ENCODE peak calls at places on chromosomes 7 and 10, in nine cellular contexts. One of them, this sample, is unnamed. For H3K9me3, the result is how much of the 10 kb centered on the place peaks cover.

GRCh38 chr7:81234896-81235295 is 316.0 kb upstream of the SEMA3C start:
- DNase-seq in endothelial cell of umbilical vein: no peak
- DNase-seq in SK-N-SH: no peak
- DNase-seq in neural progenitor cell: no peak
- DNase-seq in Caco-2: no peak
- DNase-seq in ascending aorta: no peak
- DNase-seq in left ventricle myocardium inferior: no peak
- DNase-seq in colonic mucosa: no peak
- DNase-seq in thyroid gland: no peak
- DNase-seq in this sample: peak

GRCh38 chr7:149320313-149321124 is 58.5 kb downstream of the ZNF783 start:
- DNase-seq in thyroid gland: no peak
- DNase-seq in ascending aorta: no peak
- DNase-seq in left ventricle myocardium inferior: no peak
- DNase-seq in neural progenitor cell: no peak
- DNase-seq in Caco-2: no peak
- DNase-seq in SK-N-SH: no peak
- DNase-seq in endothelial cell of umbilical vein: no peak
- DNase-seq in colonic mucosa: no peak
- DNase-seq in this sample: no peak

GRCh38 chr10:102413053-102413705 is 5.4 kb downstream of the PSD start:
- DNase-seq in ascending aorta: no peak
- DNase-seq in SK-N-SH: peak
- DNase-seq in colonic mucosa: no peak
- DNase-seq in neural progenitor cell: peak
- DNase-seq in endothelial cell of umbilical vein: no peak
- DNase-seq in left ventricle myocardium inferior: no peak
- DNase-seq in Caco-2: no peak
- DNase-seq in thyroid gland: no peak
- DNase-seq in this sample: no peak

GRCh38 chr10:79155301-79156081 is 86.7 kb downstream of the ZMIZ1 start:
- DNase-seq in endothelial cell of umbilical vein: peak
- DNase-seq in Caco-2: no peak
- DNase-seq in left ventricle myocardium inferior: peak
- DNase-seq in ascending aorta: no peak
- DNase-seq in neural progenitor cell: no peak
- DNase-seq in SK-N-SH: no peak
- DNase-seq in thyroid gland: no peak
- DNase-seq in colonic mucosa: no peak
- DNase-seq in this sample: peak

GRCh38 chr10:107740962-107741690 is 576.6 kb upstream of the SORCS1 start:
- DNase-seq in Caco-2: no peak
- DNase-seq in colonic mucosa: no peak
- DNase-seq in neural progenitor cell: no peak
- DNase-seq in left ventricle myocardium inferior: no peak
- DNase-seq in endothelial cell of umbilical vein: no peak
- DNase-seq in thyroid gland: no peak
- DNase-seq in SK-N-SH: no peak
- DNase-seq in ascending aorta: no peak
- DNase-seq in this sample: no peak

GRCh38 chr7:6615853-6616555 is 594 bp downstream of the ZNF853 start:
- DNase-seq in SK-N-SH: peak
- DNase-seq in neural progenitor cell: peak
- DNase-seq in Caco-2: peak
- DNase-seq in endothelial cell of umbilical vein: no peak
- DNase-seq in thyroid gland: peak
- DNase-seq in left ventricle myocardium inferior: no peak
- DNase-seq in ascending aorta: no peak
- DNase-seq in colonic mucosa: no peak
- DNase-seq in this sample: peak

GRCh38 chr10:74165530-74165901 is 14.5 kb downstream of the ADK start:
- DNase-seq in thyroid gland: no peak
- DNase-seq in ascending aorta: no peak
- DNase-seq in neural progenitor cell: no peak
- DNase-seq in colonic mucosa: no peak
- DNase-seq in Caco-2: no peak
- DNase-seq in SK-N-SH: no peak
- DNase-seq in left ventricle myocardium inferior: no peak
- DNase-seq in endothelial cell of umbilical vein: peak
- DNase-seq in this sample: peak

GRCh38 chr7:80699030-80699638 is 60.7 kb downstream of the CD36 start:
- DNase-seq in Caco-2: peak
- DNase-seq in colonic mucosa: no peak
- DNase-seq in neural progenitor cell: peak
- DNase-seq in SK-N-SH: peak
- DNase-seq in ascending aorta: no peak
- DNase-seq in endothelial cell of umbilical vein: peak
- DNase-seq in thyroid gland: no peak
- DNase-seq in left ventricle myocardium inferior: no peak
- DNase-seq in this sample: peak

GRCh38 chr10:28914721-28915120 is 237.4 kb downstream of the BAMBI start:
- DNase-seq in SK-N-SH: no peak
- DNase-seq in thyroid gland: no peak
- DNase-seq in ascending aorta: no peak
- DNase-seq in neural progenitor cell: no peak
- DNase-seq in Caco-2: no peak
- DNase-seq in endothelial cell of umbilical vein: no peak
- DNase-seq in colonic mucosa: no peak
- DNase-seq in left ventricle myocardium inferior: no peak
- DNase-seq in this sample: no peak

GRCh38 chr7:15085361-15085760 is 182.8 kb upstream of the DGKB start:
- DNase-seq in left ventricle myocardium inferior: no peak
- DNase-seq in SK-N-SH: no peak
- DNase-seq in endothelial cell of umbilical vein: no peak
- DNase-seq in colonic mucosa: no peak
- DNase-seq in ascending aorta: no peak
- DNase-seq in thyroid gland: no peak
- DNase-seq in Caco-2: no peak
- DNase-seq in neural progenitor cell: no peak
- DNase-seq in this sample: no peak

GRCh38 chr7:47314728-47315601 is 266.9 kb downstream of the TNS3 start:
- DNase-seq in ascending aorta: no peak
- DNase-seq in Caco-2: no peak
- DNase-seq in thyroid gland: no peak
- DNase-seq in neural progenitor cell: no peak
- DNase-seq in left ventricle myocardium inferior: peak
- DNase-seq in colonic mucosa: peak
- DNase-seq in SK-N-SH: no peak
- DNase-seq in endothelial cell of umbilical vein: peak
- DNase-seq in this sample: peak

GRCh38 chr7:4445777-4446176 is 236.3 kb upstream of the FOXK1 start:
- DNase-seq in Caco-2: no peak
- DNase-seq in thyroid gland: no peak
- DNase-seq in neural progenitor cell: no peak
- DNase-seq in endothelial cell of umbilical vein: no peak
- DNase-seq in ascending aorta: no peak
- DNase-seq in SK-N-SH: no peak
- DNase-seq in colonic mucosa: no peak
- DNase-seq in left ventricle myocardium inferior: no peak
- DNase-seq in this sample: no peak

GRCh38 chr7:2993868-2994267 is 49.8 kb downstream of the CARD11 start:
- DNase-seq in Caco-2: no peak
- DNase-seq in colonic mucosa: peak
- DNase-seq in endothelial cell of umbilical vein: no peak
- DNase-seq in neural progenitor cell: no peak
- DNase-seq in SK-N-SH: no peak
- DNase-seq in left ventricle myocardium inferior: no peak
- DNase-seq in thyroid gland: peak
- DNase-seq in ascending aorta: no peak
- DNase-seq in this sample: no peak

GRCh38 chr7:2993396-2993795 is 50.3 kb downstream of the CARD11 start:
- DNase-seq in SK-N-SH: no peak
- DNase-seq in ascending aorta: no peak
- DNase-seq in colonic mucosa: no peak
- DNase-seq in left ventricle myocardium inferior: no peak
- DNase-seq in neural progenitor cell: no peak
- DNase-seq in Caco-2: no peak
- DNase-seq in thyroid gland: no peak
- DNase-seq in endothelial cell of umbilical vein: no peak
- DNase-seq in this sample: no peak

GRCh38 chr7:2986561-2986960 is 57.1 kb downstream of the CARD11 start:
- DNase-seq in neural progenitor cell: no peak
- DNase-seq in colonic mucosa: no peak
- DNase-seq in left ventricle myocardium inferior: no peak
- DNase-seq in SK-N-SH: no peak
- DNase-seq in ascending aorta: no peak
- DNase-seq in thyroid gland: no peak
- DNase-seq in endothelial cell of umbilical vein: no peak
- DNase-seq in Caco-2: no peak
- DNase-seq in this sample: no peak

GRCh38 chr7:2996141-2996540 is 47.5 kb downstream of the CARD11 start:
- DNase-seq in Caco-2: no peak
- DNase-seq in left ventricle myocardium inferior: no peak
- DNase-seq in SK-N-SH: no peak
- DNase-seq in ascending aorta: no peak
- DNase-seq in neural progenitor cell: no peak
- DNase-seq in endothelial cell of umbilical vein: no peak
- DNase-seq in thyroid gland: no peak
- DNase-seq in colonic mucosa: no peak
- DNase-seq in this sample: no peak

GRCh38 chr7:2990949-2991470 is 52.7 kb downstream of the CARD11 start:
- DNase-seq in left ventricle myocardium inferior: no peak
- DNase-seq in thyroid gland: no peak
- DNase-seq in SK-N-SH: no peak
- DNase-seq in ascending aorta: no peak
- DNase-seq in colonic mucosa: no peak
- DNase-seq in Caco-2: no peak
- DNase-seq in neural progenitor cell: no peak
- DNase-seq in endothelial cell of umbilical vein: no peak
- DNase-seq in this sample: no peak
- H3K9me3 ChIP-seq in left ventricle myocardium inferior: under half
- H3K9me3 ChIP-seq in thyroid gland: under half
- H3K9me3 ChIP-seq in SK-N-SH: under half
- H3K9me3 ChIP-seq in ascending aorta: under half
- H3K9me3 ChIP-seq in colonic mucosa: under half
- H3K9me3 ChIP-seq in Caco-2: under half
- H3K9me3 ChIP-seq in neural progenitor cell: under half
- H3K9me3 ChIP-seq in endothelial cell of umbilical vein: under half
- H3K9me3 ChIP-seq in this sample: under half

GRCh38 chr7:157940497-157940896 is 603.7 kb downstream of the DNAJB6 start:
- DNase-seq in thyroid gland: no peak
- DNase-seq in endothelial cell of umbilical vein: no peak
- DNase-seq in neural progenitor cell: no peak
- DNase-seq in left ventricle myocardium inferior: no peak
- DNase-seq in ascending aorta: no peak
- DNase-seq in colonic mucosa: no peak
- DNase-seq in Caco-2: no peak
- DNase-seq in SK-N-SH: no peak
- DNase-seq in this sample: no peak
- H3K9me3 ChIP-seq in thyroid gland: under half
- H3K9me3 ChIP-seq in endothelial cell of umbilical vein: under half
- H3K9me3 ChIP-seq in neural progenitor cell: under half
- H3K9me3 ChIP-seq in left ventricle myocardium inferior: under half
- H3K9me3 ChIP-seq in ascending aorta: under half
- H3K9me3 ChIP-seq in colonic mucosa: under half
- H3K9me3 ChIP-seq in Caco-2: under half
- H3K9me3 ChIP-seq in SK-N-SH: under half
- H3K9me3 ChIP-seq in this sample: under half

DNA sequence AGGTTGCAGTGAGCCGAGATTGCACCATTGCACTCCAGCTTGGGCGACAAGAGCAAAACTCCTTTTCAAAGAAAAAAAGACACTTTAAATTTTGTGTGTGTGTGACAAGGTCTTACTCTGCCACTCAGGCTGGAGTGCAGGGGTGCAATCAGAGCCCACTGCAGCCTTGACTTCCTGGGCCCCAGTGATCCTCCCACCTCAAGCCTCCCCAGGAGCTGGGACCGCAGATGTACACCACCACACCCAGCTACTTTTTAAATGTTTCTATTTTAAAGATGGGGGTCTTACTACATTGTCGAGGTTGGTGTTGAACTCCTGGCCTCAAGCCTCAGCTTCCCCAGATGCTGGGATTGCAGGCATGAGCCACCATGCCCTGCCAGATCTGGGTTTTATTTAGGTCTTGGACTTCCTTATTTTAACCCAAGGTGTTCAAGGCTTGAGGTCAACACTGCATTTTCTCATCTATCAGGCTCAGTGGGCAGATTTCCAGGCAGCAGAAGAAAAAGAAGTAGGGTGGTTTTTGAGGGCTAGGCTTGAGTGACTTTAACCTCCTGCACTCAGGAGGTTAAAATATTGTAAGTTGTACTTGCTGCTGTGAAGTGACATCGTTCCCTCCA is 71.6 kb downstream of the CARD11 start:
- DNase-seq in endothelial cell of umbilical vein: no peak
- DNase-seq in neural progenitor cell: no peak
- DNase-seq in colonic mucosa: no peak
- DNase-seq in left ventricle myocardium inferior: no peak
- DNase-seq in Caco-2: no peak
- DNase-seq in thyroid gland: no peak
- DNase-seq in SK-N-SH: no peak
- DNase-seq in ascending aorta: no peak
- DNase-seq in this sample: no peak
- H3K9me3 ChIP-seq in endothelial cell of umbilical vein: under half
- H3K9me3 ChIP-seq in neural progenitor cell: under half
- H3K9me3 ChIP-seq in colonic mucosa: under half
- H3K9me3 ChIP-seq in left ventricle myocardium inferior: under half
- H3K9me3 ChIP-seq in Caco-2: under half
- H3K9me3 ChIP-seq in thyroid gland: under half
- H3K9me3 ChIP-seq in SK-N-SH: under half
- H3K9me3 ChIP-seq in ascending aorta: under half
- H3K9me3 ChIP-seq in this sample: under half

GRCh38 chr7:64504581-64505120 is 58.2 kb downstream of the ZNF680 start:
- DNase-seq in Caco-2: no peak
- DNase-seq in endothelial cell of umbilical vein: no peak
- DNase-seq in SK-N-SH: peak
- DNase-seq in thyroid gland: no peak
- DNase-seq in colonic mucosa: no peak
- DNase-seq in ascending aorta: no peak
- DNase-seq in neural progenitor cell: no peak
- DNase-seq in left ventricle myocardium inferior: no peak
- DNase-seq in this sample: peak
- H3K9me3 ChIP-seq in Caco-2: under half
- H3K9me3 ChIP-seq in endothelial cell of umbilical vein: under half
- H3K9me3 ChIP-seq in SK-N-SH: under half
- H3K9me3 ChIP-seq in thyroid gland: under half
- H3K9me3 ChIP-seq in colonic mucosa: under half
- H3K9me3 ChIP-seq in ascending aorta: under half
- H3K9me3 ChIP-seq in neural progenitor cell: under half
- H3K9me3 ChIP-seq in left ventricle myocardium inferior: half or more
- H3K9me3 ChIP-seq in this sample: under half

GRCh38 chr10:106424981-106425380 is 739.5 kb downstream of the SORCS1 start:
- DNase-seq in SK-N-SH: no peak
- DNase-seq in ascending aorta: no peak
- DNase-seq in neural progenitor cell: no peak
- DNase-seq in colonic mucosa: no peak
- DNase-seq in Caco-2: no peak
- DNase-seq in left ventricle myocardium inferior: no peak
- DNase-seq in thyroid gland: no peak
- DNase-seq in endothelial cell of umbilical vein: no peak
- DNase-seq in this sample: no peak

GRCh38 chr10:106424076-106424475 is 740.4 kb downstream of the SORCS1 start:
- DNase-seq in endothelial cell of umbilical vein: no peak
- DNase-seq in thyroid gland: no peak
- DNase-seq in Caco-2: no peak
- DNase-seq in left ventricle myocardium inferior: no peak
- DNase-seq in neural progenitor cell: no peak
- DNase-seq in ascending aorta: no peak
- DNase-seq in SK-N-SH: no peak
- DNase-seq in colonic mucosa: no peak
- DNase-seq in this sample: peak
- H3K9me3 ChIP-seq in endothelial cell of umbilical vein: under half
- H3K9me3 ChIP-seq in thyroid gland: under half
- H3K9me3 ChIP-seq in Caco-2: under half
- H3K9me3 ChIP-seq in left ventricle myocardium inferior: under half
- H3K9me3 ChIP-seq in neural progenitor cell: under half
- H3K9me3 ChIP-seq in ascending aorta: under half
- H3K9me3 ChIP-seq in SK-N-SH: under half
- H3K9me3 ChIP-seq in colonic mucosa: under half
- H3K9me3 ChIP-seq in this sample: under half